ENCODE peak calls at places on chromosome 7, in five cellular contexts. E, Z, F, D and W are unnamed samples.

GRCh38 chr7:98509836-98510235 is 107.2 kb upstream of the NPTX2 start:
- DNase-seq in F (no peak), E (no peak), Z (no peak), D (no peak), W (no peak)

GRCh38 chr7:72540106-72540611 is 128.0 kb upstream of the CALN1 start:
- DNase-seq in Z (no peak), F (no peak), E (no peak), D (no peak), W (no peak)

GRCh38 chr7:30062587-30062986 is 34.4 kb downstream of the PLEKHA8 start:
- DNase-seq in F (no peak), E (peak; percentile 44), Z (peak; percentile 56), D (no peak), W (no peak)

GRCh38 chr7:110868458-110868857 is 222.5 kb upstream of the LRRN3 start:
- DNase-seq in Z (no peak), E (no peak), F (no peak), D (no peak), W (no peak)

GRCh38 chr7:4519819-4520520 is 162.1 kb upstream of the FOXK1 start:
- DNase-seq in F (no peak), E (peak; percentile 30), Z (no peak), D (no peak), W (no peak)

GRCh38 chr7:138396251-138397070 is 63.6 kb upstream of the TRIM24 start:
- DNase-seq in D (peak; percentile 82), F (no peak), E (peak; percentile 96), Z (no peak), W (no peak)

GRCh38 chr7:43449577-43449976 is 133.3 kb upstream of the STK17A start:
- DNase-seq in F (no peak), E (no peak), D (no peak), Z (no peak), W (no peak)

GRCh38 chr7:18834574-18835361 is 282.7 kb downstream of the TWIST1 start:
- DNase-seq in D (no peak), F (no peak), Z (no peak), E (no peak), W (no peak)

GRCh38 chr7:106568680-106569499 is 92.1 kb downstream of the CCDC71L start:
- DNase-seq in E (peak; percentile 94), D (peak; percentile 16), Z (peak; percentile 85), F (no peak), W (no peak)

GRCh38 chr7:12771378-12771877 is 84.0 kb downstream of the ARL4A start:
- DNase-seq in Z (peak; percentile 56), E (peak; percentile 17), D (peak; percentile 48), F (peak; percentile 36), W (no peak)

GRCh38 chr7:97016392-97017196 is 8.0 kb downstream of the DLX5 start:
- DNase-seq in F (no peak), D (no peak), E (peak; percentile 95), Z (no peak), W (no peak)

GRCh38 chr7:44045226-44046014 is 918 bp downstream of the DBNL start:
- DNase-seq in Z (no peak), E (peak; percentile 38), F (no peak), D (no peak), W (peak; percentile 68)

GRCh38 chr7:21059069-21059468 is 272.4 kb upstream of the SP8 start:
- DNase-seq in Z (no peak), F (no peak), D (no peak), E (peak; percentile 6), W (no peak)

GRCh38 chr7:5421626-5422323 is 1.9 kb downstream of the TNRC18 start:
- DNase-seq in Z (peak; percentile 82), D (peak; percentile 63), E (peak; percentile 68), F (peak; percentile 63), W (no peak)

GRCh38 chr7:8133955-8134733 is 127.8 kb downstream of the ICA1 start:
- DNase-seq in Z (no peak), E (no peak), D (no peak), F (no peak), W (peak; percentile 23)

GRCh38 chr7:13144622-13145021 is 457.2 kb downstream of the ARL4A start:
- DNase-seq in D (peak; percentile 18), E (no peak), Z (peak; percentile 81), F (peak; percentile 18), W (no peak)

GRCh38 chr7:148620749-148621372 is 30.3 kb downstream of the C7orf33 start:
- DNase-seq in F (no peak), Z (no peak), E (no peak), D (no peak), W (no peak)

GRCh38 chr7:18558503-18558902 is 63.0 kb downstream of the HDAC9 start:
- DNase-seq in D (no peak), F (no peak), E (no peak), Z (peak; percentile 27), W (no peak)

GRCh38 chr7:148402159-148402558 is 188.4 kb upstream of the C7orf33 start:
- DNase-seq in E (no peak), Z (no peak), F (no peak), D (no peak), W (no peak)

GRCh38 chr7:127713006-127713405 is 61.0 kb downstream of the SND1 start:
- DNase-seq in D (no peak), Z (no peak), E (no peak), F (no peak), W (no peak)

GRCh38 chr7:6167587-6168154 is 104.8 kb downstream of the CYTH3 start:
- DNase-seq in F (no peak), D (no peak), E (no peak), Z (no peak), W (no peak)

GRCh38 chr7:18590744-18591340 is 95.3 kb downstream of the HDAC9 start:
- DNase-seq in Z (peak; percentile 67), D (no peak), F (no peak), E (peak; percentile 52), W (peak; percentile 44)

GRCh38 chr7:30879139-30880089 is 32.2 kb upstream of the AQP1 start:
- DNase-seq in E (peak; percentile 37), F (no peak), D (peak; percentile 55), Z (no peak), W (no peak)

GRCh38 chr7:91135703-91136102 is 128.5 kb upstream of the FZD1 start:
- DNase-seq in F (no peak), Z (no peak), D (no peak), E (no peak), W (no peak)

GRCh38 chr7:14389052-14389988 is 399.9 kb upstream of the ETV1 start:
- DNase-seq in Z (no peak), D (no peak), F (no peak), E (no peak), W (no peak)

GRCh38 chr7:75054744-75055527 is 18.7 kb downstream of the RCC1L start:
- DNase-seq in E (no peak), D (no peak), Z (peak; percentile 95), F (peak; percentile 67), W (no peak)

GRCh38 chr7:100568176-100568935 is 5.3 kb downstream of the SAP25 start:
- DNase-seq in E (no peak), D (peak; percentile 93), Z (no peak), F (peak; percentile 18), W (no peak)

GRCh38 chr7:20114463-20114862 is 102.7 kb downstream of the MACC1 start:
- DNase-seq in E (peak; percentile 83), Z (no peak), F (no peak), D (no peak), W (no peak)

GRCh38 chr7:12133865-12134264 is 77.2 kb upstream of the TMEM106B start:
- DNase-seq in Z (no peak), F (no peak), E (no peak), D (peak; percentile 8), W (no peak)

GRCh38 chr7:77897004-77897547 is 98.5 kb downstream of the PHTF2 start:
- DNase-seq in F (no peak), E (no peak), D (no peak), Z (no peak), W (no peak)

GRCh38 chr7:84195295-84196006 is 862 bp upstream of the SEMA3A start:
- DNase-seq in Z (no peak), E (peak; percentile 30), F (no peak), D (no peak), W (no peak)

GRCh38 chr7:123747089-123747488 is 1.7 kb downstream of the WASL start:
- DNase-seq in F (no peak), Z (no peak), D (no peak), E (peak; percentile 13), W (no peak)
- H3K4me1 ChIP-seq in F (peaks cover 71% of the 10 kb centered on the region), Z (peaks cover 2% of the 10 kb centered on the region), D (peaks cover 76% of the 10 kb centered on the region), E (no peaks in the 10 kb centered on the region), W (peaks cover 34% of the 10 kb centered on the region)

GRCh38 chr7:1137517-1138167 is 22.4 kb downstream of the ZFAND2A start:
- DNase-seq in E (peak; percentile 18), Z (no peak), D (no peak), F (no peak), W (no peak)

GRCh38 chr7:1140481-1141104 is 19.4 kb downstream of the ZFAND2A start:
- DNase-seq in E (no peak), F (no peak), Z (no peak), D (no peak), W (no peak)

GRCh38 chr7:1134951-1135350 is 25.0 kb downstream of the ZFAND2A start:
- DNase-seq in Z (no peak), F (no peak), E (no peak), D (no peak), W (no peak)

GRCh38 chr7:1141651-1142050 is 18.3 kb downstream of the ZFAND2A start:
- DNase-seq in E (no peak), F (no peak), Z (no peak), D (no peak), W (no peak)

DNA sequence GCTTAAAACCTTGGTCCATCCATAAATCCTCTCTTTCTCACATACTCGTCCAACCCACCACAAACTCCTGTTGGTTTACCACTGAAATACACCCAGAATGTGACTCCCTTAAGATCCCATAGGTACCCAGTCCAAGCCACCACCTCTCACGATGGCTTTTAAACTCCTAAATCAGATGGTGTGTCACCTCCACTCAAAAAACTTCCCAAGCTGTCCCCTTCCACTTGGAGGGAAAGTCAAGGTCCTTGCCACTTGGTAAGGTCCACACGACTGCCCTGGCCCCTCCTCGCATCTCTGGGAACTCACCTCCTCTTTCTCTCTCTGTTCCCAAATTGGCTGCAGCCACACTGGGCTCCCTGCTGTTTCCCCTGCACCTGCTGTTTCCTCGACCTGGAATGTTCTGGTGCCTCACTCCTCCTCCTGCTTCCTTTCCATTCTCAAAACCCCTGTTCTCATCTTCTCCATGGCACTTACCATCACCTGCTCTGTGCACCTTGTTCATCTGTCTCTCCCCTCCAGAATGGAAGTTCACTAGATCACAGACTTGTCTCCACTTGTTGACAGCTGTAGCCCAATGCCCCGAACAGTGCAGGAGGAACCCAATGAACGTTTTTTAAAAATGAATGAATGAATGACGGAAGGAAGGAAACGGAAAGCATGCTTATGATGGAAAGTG is 23.0 kb downstream of the ZFAND2A start:
- DNase-seq in E (peak; percentile 46), Z (no peak), F (no peak), D (no peak), W (no peak)
- H3K4me1 ChIP-seq in E (peaks cover 4% of the 10 kb centered on the region), Z (peaks cover 8% of the 10 kb centered on the region), F (peaks cover 17% of the 10 kb centered on the region), D (peaks cover 14% of the 10 kb centered on the region), W (peaks cover 16% of the 10 kb centered on the region)

GRCh38 chr7:16765436-16765859 is 11.9 kb downstream of the TSPAN13 start:
- DNase-seq in Z (no peak), D (no peak), E (no peak), F (no peak), W (no peak)
- H3K4me1 ChIP-seq in Z (no peaks in the 10 kb centered on the region), D (peaks cover 25% of the 10 kb centered on the region), E (no peaks in the 10 kb centered on the region), F (no peaks in the 10 kb centered on the region), W (no peaks in the 10 kb centered on the region)

DNA sequence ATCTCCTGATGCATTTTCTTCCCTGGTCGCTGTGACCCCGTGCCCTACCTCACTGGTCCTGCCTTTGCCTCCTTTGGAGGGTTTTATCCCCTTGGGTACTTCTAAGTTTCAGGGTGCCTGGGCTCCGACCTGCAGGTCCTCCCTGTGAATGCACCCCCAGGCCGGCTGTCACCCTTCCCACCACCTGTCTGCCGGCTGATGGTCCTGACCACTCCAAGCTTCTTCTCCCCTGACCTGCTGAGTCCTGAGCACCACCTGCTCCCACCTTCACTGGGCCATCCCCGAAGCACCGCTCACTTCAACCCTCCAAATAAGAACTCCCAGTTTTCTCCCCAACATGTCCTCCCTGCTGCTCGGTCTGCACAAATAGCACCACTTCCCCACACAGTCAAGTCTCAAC is 33.4 kb downstream of the TNS3 start:
- DNase-seq in D (no peak), E (no peak), Z (no peak), F (no peak), W (no peak)
- H3K4me1 ChIP-seq in D (peaks cover 5% of the 10 kb centered on the region), E (no peaks in the 10 kb centered on the region), Z (peaks cover 12% of the 10 kb centered on the region), F (peaks cover 30% of the 10 kb centered on the region), W (no peaks in the 10 kb centered on the region)